ENCODE peak calls at places on chromosomes 2 and 18, in ten cellular contexts. M, E, B, K, V, F, I, J, N and S are unnamed samples.
A peak's percentile ranks its signal among the peaks of the same experiment; 100 is the strongest.

GRCh38 chr18:67517224-67517765 is 775 bp upstream of the DSEL start:
- DNase-seq in B (no peak), E (no peak), V (no peak), M (no peak), F (peak; percentile 24), K (no peak), N (peak; percentile 10), I (peak; percentile 49), J (no peak), S (no peak)

GRCh38 chr18:48488388-48488850 is 50.4 kb upstream of the CTIF start:
- DNase-seq in J (no peak), I (no peak), K (peak; percentile 96), E (peak; percentile 73), V (peak; percentile 95), M (peak; percentile 97), N (peak; percentile 70), F (peak; percentile 42), B (peak; percentile 54), S (peak; percentile 88)

GRCh38 chr2:105546623-105546964 is 147.7 kb upstream of the FHL2 start:
- DNase-seq in J (no peak), K (no peak), N (no peak), I (no peak), F (no peak), E (no peak), B (no peak), V (no peak), M (peak; percentile 23), S (peak; percentile 24)

GRCh38 chr2:219679041-219679440 is 51.6 kb downstream of the SLC4A3 start:
- DNase-seq in M (no peak), K (no peak), B (no peak), V (no peak), J (no peak), N (no peak), I (no peak), F (no peak), E (no peak), S (no peak)

GRCh38 chr2:170056900-170057299 is 121.0 kb upstream of the MYO3B start:
- DNase-seq in E (no peak), V (no peak), N (no peak), J (no peak), I (no peak), F (no peak), K (no peak), B (no peak), M (no peak), S (no peak)

GRCh38 chr2:149038442-149039212 is at the start of gene LYPD6B:
- DNase-seq in K (no peak), V (no peak), M (no peak), J (no peak), I (no peak), B (peak; percentile 67), N (peak; percentile 75), F (no peak), E (no peak), S (peak; percentile 65)

GRCh38 chr2:49687873-49688272 is 533.6 kb upstream of the FSHR start:
- DNase-seq in F (no peak), B (no peak), K (peak; percentile 11), N (no peak), J (no peak), M (no peak), I (no peak), E (no peak), V (peak; percentile 2), S (peak; percentile 4)

GRCh38 chr2:24334245-24334633 is 26.1 kb downstream of the ITSN2 start:
- DNase-seq in M (no peak), B (no peak), J (no peak), F (no peak), I (no peak), K (peak; percentile 47), N (no peak), V (peak; percentile 37), E (peak; percentile 72), S (no peak)

GRCh38 chr2:58448065-58448507 is 207.0 kb upstream of the FANCL start:
- DNase-seq in F (no peak), B (no peak), M (peak; percentile 74), V (peak; percentile 82), N (peak; percentile 55), K (peak; percentile 80), E (peak; percentile 73), I (peak; percentile 72), J (no peak), S (peak; percentile 70)

GRCh38 chr2:42045956-42046748 is 1.7 kb upstream of the PKDCC start:
- DNase-seq in B (no peak), K (no peak), J (no peak), M (no peak), N (no peak), E (peak; percentile 21), F (no peak), I (no peak), V (no peak), S (no peak)

GRCh38 chr2:46257476-46257875 is 39.7 kb upstream of the EPAS1 start:
- DNase-seq in I (no peak), F (no peak), B (no peak), M (peak; percentile 95), E (peak; percentile 79), N (no peak), V (peak; percentile 83), K (peak; percentile 91), J (no peak), S (peak; percentile 53)

GRCh38 chr2:196066794-196067382 is 1.7 kb downstream of the DNAH7 start:
- DNase-seq in F (no peak), K (peak; percentile 60), V (peak; percentile 63), N (no peak), M (peak; percentile 53), I (no peak), J (no peak), B (no peak), E (peak; percentile 57), S (peak; percentile 48)

GRCh38 chr2:54386993-54387590 is 69.0 kb upstream of the SPTBN1 start:
- DNase-seq in B (no peak), E (peak; percentile 49), F (peak; percentile 45), J (no peak), I (no peak), V (no peak), M (peak; percentile 31), N (no peak), K (peak; percentile 77), S (no peak)

GRCh38 chr2:232551776-232552175 is 1.3 kb downstream of the EIF4E2 start:
- DNase-seq in V (no peak), M (no peak), F (no peak), J (no peak), B (no peak), K (no peak), I (no peak), E (no peak), N (no peak), S (no peak)

GRCh38 chr2:232547991-232548390 is 2.4 kb downstream of the TIGD1 start:
- DNase-seq in F (no peak), I (no peak), K (no peak), N (no peak), J (no peak), M (no peak), V (no peak), E (no peak), B (no peak), S (no peak)

GRCh38 chr2:232549655-232550350 is 554 bp downstream of the TIGD1 start:
- DNase-seq in M (no peak), V (peak; percentile 15), I (no peak), F (no peak), B (no peak), K (peak; percentile 14), E (no peak), N (no peak), J (no peak), S (no peak)

GRCh38 chr2:232551289-232551688 is 800 bp downstream of the EIF4E2 start:
- DNase-seq in M (no peak), E (no peak), B (no peak), K (no peak), F (no peak), N (no peak), I (no peak), J (no peak), V (no peak), S (no peak)

GRCh38 chr2:232550351-232551261 is at the start of the genes EIF4E2 and TIGD1:
- DNase-seq in K (peak; percentile 95), F (peak; percentile 96), E (peak; percentile 95), B (peak; percentile 96), M (peak; percentile 96), V (peak; percentile 93), I (peak; percentile 96), N (peak; percentile 95), J (peak; percentile 77), S (peak; percentile 90)
- TF ChIP-seq CTCF in K (no peak), F (peak; percentile 28), E (no peak), B (no peak), M (no peak), V (peak; percentile 44), I (peak; percentile 61), N (no peak), J (peak; percentile 18), S (peak; percentile 20)

DNA sequence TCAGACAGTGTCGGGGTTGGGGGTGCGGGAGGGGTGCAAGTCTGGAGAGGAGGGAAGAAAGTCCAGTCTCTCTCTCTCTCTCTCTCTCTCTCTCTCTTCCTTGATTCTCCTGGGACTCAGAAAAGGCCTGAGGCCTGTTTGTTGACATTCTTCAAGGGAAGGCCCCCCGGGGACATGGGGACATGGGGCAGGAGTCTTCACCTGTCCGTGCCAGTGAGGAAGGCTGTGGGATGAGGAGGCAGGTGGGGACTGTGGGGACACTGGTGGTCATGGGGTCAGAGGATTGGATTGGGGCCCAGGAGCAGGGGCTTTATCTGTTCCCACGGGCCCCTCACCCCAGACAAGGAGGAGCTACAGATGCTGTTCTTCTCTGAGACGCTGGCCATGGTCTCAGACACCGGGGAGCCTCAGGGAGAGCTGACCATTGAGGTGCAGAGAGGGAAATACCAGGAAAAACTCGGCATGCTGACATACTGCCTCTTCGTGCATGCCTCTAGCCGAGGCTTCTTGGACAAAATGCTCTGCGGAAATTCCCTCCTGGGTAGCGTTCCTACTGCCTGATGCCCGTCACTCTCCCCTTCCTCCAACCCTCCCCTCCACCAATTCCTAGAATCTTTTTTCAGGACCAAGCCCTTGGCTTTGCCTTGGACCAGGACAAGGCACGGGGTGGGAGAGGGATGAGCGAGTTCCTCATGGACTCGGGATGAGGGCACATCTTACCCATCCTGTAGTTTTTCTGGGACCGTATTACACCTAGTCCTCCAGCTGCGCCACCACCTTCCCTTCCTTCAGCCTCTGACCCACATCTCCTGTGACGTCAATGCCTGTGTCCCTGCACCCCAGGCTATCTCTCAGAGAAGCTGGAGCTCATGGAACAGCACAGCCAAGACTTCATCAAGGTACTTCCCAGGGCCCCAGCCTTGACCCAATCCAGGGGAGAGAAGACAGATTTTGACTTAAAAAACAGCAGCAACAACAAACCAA is 829 bp downstream of the CATIP start:
- DNase-seq in E (no peak), B (no peak), I (no peak), F (no peak), J (no peak), K (no peak), N (no peak), V (peak; percentile 45), M (no peak), S (no peak)
- H3K4me3 ChIP-seq in E (no peak overlapping the region), B (no peak overlapping the region), I (peak overlapping the region; percentile 2), F (no peak overlapping the region), J (no peak overlapping the region), K (no peak overlapping the region), N (no peak overlapping the region), V (no peak overlapping the region), M (no peak overlapping the region), S (no peak overlapping the region)

GRCh38 chr2:47520825-47521665 is 118.1 kb downstream of the MSH2 start:
- DNase-seq in E (peak; percentile 55), B (peak; percentile 79), J (peak; percentile 33), V (peak; percentile 51), F (peak; percentile 33), M (peak; percentile 57), I (peak; percentile 78), N (peak; percentile 65), K (peak; percentile 48), S (peak; percentile 62)
- TF ChIP-seq CTCF in E (peak; percentile 7), B (no peak), J (no peak), V (peak; percentile 46), F (no peak), M (peak; percentile 12), I (peak; percentile 74), N (no peak), K (peak; percentile 21), S (peak; percentile 31)

GRCh38 chr2:96961551-96961950 is 24.8 kb downstream of the FAM178B start:
- DNase-seq in F (no peak), B (no peak), J (no peak), V (no peak), E (no peak), I (no peak), K (no peak), M (no peak), N (no peak), S (no peak)
- H3K4me3 ChIP-seq in F (no peak overlapping the region), B (no peak overlapping the region), J (no peak overlapping the region), V (no peak overlapping the region), E (no peak overlapping the region), I (no peak overlapping the region), K (no peak overlapping the region), M (no peak overlapping the region), N (no peak overlapping the region), S (no peak overlapping the region)